ENCODE peak calls at places on chromosomes 6 and 20, in six cellular contexts. Q, Z, P, R, X and F are unnamed samples.

GRCh38 chr6:159342146-159342545 is 172.9 kb downstream of the FNDC1 start:
- DNase-seq in Q (no peak), R (no peak), P (no peak), X (no peak), Z (no peak), F (no peak)

GRCh38 chr6:117890172-117890571 is 16.9 kb upstream of the SLC35F1 start:
- DNase-seq in Z (no peak), X (no peak), Q (no peak), R (no peak), P (no peak), F (no peak)

GRCh38 chr20:61968932-61969331 is 96.7 kb downstream of the TAF4 start:
- DNase-seq in P (no peak), R (no peak), X (no peak), Z (no peak), Q (no peak), F (no peak)

GRCh38 chr6:28710466-28711191 is 184.9 kb downstream of the GPX5 start:
- DNase-seq in Z (peak; percentile 47), X (no peak), P (no peak), R (peak; percentile 19), Q (peak; percentile 52), F (no peak)

GRCh38 chr6:85581572-85581971 is 12.1 kb downstream of the SNX14 start:
- DNase-seq in X (no peak), Q (no peak), R (no peak), P (no peak), Z (no peak), F (no peak)

GRCh38 chr6:109237082-109237985 is 142.0 kb downstream of the CEP57L1 start:
- DNase-seq in X (no peak), Q (no peak), P (no peak), Z (no peak), R (no peak), F (no peak)

GRCh38 chr20:44516491-44516890 is 5.4 kb downstream of the SERINC3 start:
- DNase-seq in Q (no peak), P (no peak), Z (no peak), R (no peak), X (no peak), F (no peak)

GRCh38 chr20:57384486-57384885 is 6.7 kb upstream of the RBM38 start:
- DNase-seq in Z (no peak), P (no peak), Q (no peak), R (no peak), X (no peak), F (no peak)

GRCh38 chr6:124670801-124671200 is 291.4 kb upstream of the RNF217 start:
- DNase-seq in Z (no peak), R (peak; percentile 15), X (no peak), P (no peak), Q (no peak), F (no peak)

GRCh38 chr20:20843982-20844381 is 131.5 kb upstream of the RALGAPA2 start:
- DNase-seq in Z (no peak), R (no peak), Q (no peak), P (no peak), X (no peak), F (no peak)

GRCh38 chr6:16684195-16684689 is 77.0 kb downstream of the ATXN1 start:
- DNase-seq in X (no peak), Z (peak; percentile 48), P (no peak), Q (peak; percentile 86), R (no peak), F (no peak)

GRCh38 chr6:73325656-73326055 is 28.4 kb downstream of the DPPA5 start:
- DNase-seq in Q (no peak), P (no peak), Z (no peak), X (no peak), R (no peak), F (no peak)

GRCh38 chr20:7657569-7657968 is 282.7 kb downstream of the HAO1 start:
- DNase-seq in P (no peak), X (no peak), R (no peak), Z (no peak), Q (no peak), F (peak; percentile 26)

GRCh38 chr6:51432481-51432880 is 613.8 kb downstream of the TFAP2B start:
- DNase-seq in P (no peak), R (no peak), Q (no peak), X (no peak), Z (no peak), F (no peak)

GRCh38 chr6:84825461-84825860 is 61.1 kb upstream of the TBX18 start:
- DNase-seq in P (no peak), Q (no peak), R (no peak), X (no peak), Z (peak; percentile 12), F (peak; percentile 72)

GRCh38 chr6:100593522-100593921 is 128.8 kb upstream of the SIM1 start:
- DNase-seq in Q (no peak), Z (no peak), P (no peak), X (no peak), R (no peak), F (no peak)

GRCh38 chr20:56781108-56781739 is 152.1 kb downstream of the TFAP2C start:
- DNase-seq in R (no peak), X (no peak), P (no peak), Q (peak; percentile 81), Z (no peak), F (no peak)

GRCh38 chr20:24746351-24746685 is 202.8 kb upstream of the CST7 start:
- DNase-seq in Z (peak; percentile 3), R (peak; percentile 96), P (no peak), X (no peak), Q (peak; percentile 92), F (peak; percentile 68)

GRCh38 chr6:136647363-136647763 is 97.1 kb upstream of the MAP7 start:
- DNase-seq in Q (no peak), Z (peak; percentile 95), X (no peak), P (peak; percentile 16), R (no peak), F (no peak)

GRCh38 chr6:147156799-147157382 is 47.3 kb upstream of the STXBP5 start:
- DNase-seq in X (no peak), P (no peak), Z (peak; percentile 39), R (no peak), Q (no peak), F (no peak)

GRCh38 chr6:159866286-159867247 is 24.2 kb upstream of the MAS1 start:
- DNase-seq in Z (no peak), Q (no peak), X (no peak), P (no peak), R (no peak), F (no peak)

GRCh38 chr6:159084493-159085091 is 39.8 kb upstream of the TAGAP start:
- DNase-seq in P (no peak), R (no peak), Z (peak; percentile 77), Q (no peak), X (no peak), F (peak; percentile 29)

GRCh38 chr6:105069821-105070445 is 109.9 kb downstream of the POPDC3 start:
- DNase-seq in Z (no peak), Q (no peak), R (no peak), P (no peak), X (no peak), F (no peak)

GRCh38 chr6:108903796-108904195 is 55.6 kb downstream of the ARMC2 start:
- DNase-seq in X (no peak), Q (no peak), P (no peak), Z (no peak), R (no peak), F (no peak)

GRCh38 chr20:46709459-46710148 is at the start of gene SLC2A10:
- DNase-seq in P (no peak), Q (peak; percentile 34), Z (peak; percentile 42), X (no peak), R (no peak), F (no peak)

GRCh38 chr6:94751641-94752329 is 825.5 kb upstream of the MANEA start:
- DNase-seq in Z (no peak), Q (no peak), X (no peak), P (no peak), R (no peak), F (no peak)

GRCh38 chr20:59137532-59137931 is 26.1 kb upstream of the ZNF831 start:
- DNase-seq in X (no peak), Z (no peak), P (no peak), R (peak; percentile 26), Q (no peak), F (no peak)

GRCh38 chr6:5422321-5422915 is 161.1 kb downstream of the FARS2 start:
- DNase-seq in R (peak; percentile 11), Z (peak; percentile 12), P (no peak), X (no peak), Q (no peak), F (no peak)

GRCh38 chr20:38504368-38505090 is 31.9 kb downstream of the RALGAPB start:
- DNase-seq in X (no peak), Q (no peak), Z (peak; percentile 37), P (no peak), R (no peak), F (no peak)

GRCh38 chr20:31607640-31608255 is 2.7 kb downstream of the ID1 start:
- DNase-seq in Q (no peak), R (no peak), Z (no peak), P (no peak), X (no peak), F (no peak)

GRCh38 chr6:16446241-16446640 is 207.9 kb downstream of the GMPR start:
- DNase-seq in Z (no peak), R (no peak), Q (no peak), P (no peak), X (no peak), F (no peak)

GRCh38 chr6:27296106-27296783 is 15.8 kb downstream of the POM121L2 start:
- DNase-seq in R (no peak), X (no peak), P (no peak), Z (peak; percentile 29), Q (peak; percentile 60), F (no peak)